ENCODE peak calls at places on chromosomes 12 and 14, in four cellular contexts. I is SK-N-SH, J is HCT116, Y is GM12878. W is an unnamed sample.

GRCh38 chr12:38919191-38919590 is 13.8 kb upstream of the CPNE8 start:
- DNase-seq in J (no peak), I (no peak), Y (no peak), W (no peak)

GRCh38 chr12:5072326-5072725 is 28.6 kb downstream of the KCNA5 start:
- DNase-seq in Y (no peak), I (no peak), J (no peak), W (no peak)

GRCh38 chr12:68374315-68374982 is 42.3 kb upstream of the MDM1 start:
- DNase-seq in I (no peak), J (no peak), Y (peak; percentile 98), W (no peak)

GRCh38 chr12:22670762-22671161 is 45.8 kb downstream of the ETNK1 start:
- DNase-seq in J (no peak), Y (no peak), I (no peak), W (no peak)

GRCh38 chr12:613996-614726 is 49.1 kb downstream of the NINJ2 start:
- DNase-seq in I (peak; percentile 73), J (no peak), Y (no peak), W (peak; percentile 49)

GRCh38 chr12:75585309-75585708 is 73.9 kb upstream of the KRR1 start:
- DNase-seq in I (no peak), Y (no peak), J (peak; percentile 19), W (no peak)

GRCh38 chr14:64234877-64235651 is 59.1 kb downstream of the ESR2 start:
- DNase-seq in I (peak; percentile 70), J (no peak), Y (no peak), W (no peak)

GRCh38 chr12:118436002-118436724 is 59.8 kb downstream of the SUDS3 start:
- DNase-seq in I (peak; percentile 27), Y (no peak), J (peak; percentile 12), W (peak; percentile 83)

GRCh38 chr14:105021656-105022275 is 883 bp upstream of the CDCA4 start:
- DNase-seq in J (peak; percentile 57), I (peak; percentile 62), Y (no peak), W (peak; percentile 75)

GRCh38 chr12:131092911-131093901 is 139.5 kb downstream of the ADGRD1 start:
- DNase-seq in I (no peak), J (no peak), Y (peak; percentile 98), W (no peak)

GRCh38 chr12:62581288-62582064 is 114.8 kb downstream of the MON2 start:
- DNase-seq in J (peak; percentile 38), I (peak; percentile 39), Y (no peak), W (peak; percentile 71)

GRCh38 chr14:24943024-24943423 is 106.9 kb downstream of the STXBP6 start:
- DNase-seq in J (no peak), I (no peak), Y (no peak), W (peak; percentile 91)

GRCh38 chr12:122123051-122123760 is 44.6 kb downstream of the MLXIP start:
- DNase-seq in I (peak; percentile 86), Y (no peak), J (peak; percentile 41), W (peak; percentile 95)

GRCh38 chr12:52005218-52005902 is 1.4 kb upstream of the TAMALIN start:
- DNase-seq in J (no peak), I (no peak), Y (no peak), W (no peak)

GRCh38 chr12:56635539-56636117 is 5.5 kb upstream of the BAZ2A start:
- DNase-seq in Y (no peak), J (no peak), I (no peak), W (peak; percentile 37)

GRCh38 chr12:122064780-122065588 is 13.6 kb upstream of the MLXIP start:
- DNase-seq in Y (no peak), J (peak; percentile 63), I (peak; percentile 55), W (no peak)

GRCh38 chr12:93429852-93430251 is 11.9 kb downstream of the UBE2N start:
- DNase-seq in Y (no peak), J (no peak), I (no peak), W (no peak)

GRCh38 chr14:58697927-58698641 is 60.3 kb downstream of the DACT1 start:
- DNase-seq in J (no peak), Y (no peak), I (no peak), W (no peak)

GRCh38 chr12:100715976-100716657 is 78.5 kb upstream of the ANO4 start:
- DNase-seq in I (no peak), J (no peak), Y (no peak), W (peak; percentile 70)

GRCh38 chr14:75282166-75282547 is 3.5 kb downstream of the FOS start:
- DNase-seq in J (no peak), I (no peak), Y (no peak), W (no peak)

GRCh38 chr14:81401420-81402122 is 1.4 kb upstream of the STON2 start:
- DNase-seq in J (peak; percentile 47), I (no peak), Y (no peak), W (no peak)

GRCh38 chr14:72892879-72893635 is 844 bp downstream of the DPF3 start:
- DNase-seq in J (no peak), I (peak; percentile 73), Y (no peak), W (peak; percentile 66)

GRCh38 chr14:75559451-75560187 is 18.8 kb upstream of the FLVCR2 start:
- DNase-seq in J (no peak), I (no peak), Y (no peak), W (no peak)

GRCh38 chr12:68538722-68539614 is 71.7 kb upstream of the RAP1B start:
- DNase-seq in J (no peak), Y (peak; percentile 59), I (no peak), W (peak; percentile 84)

GRCh38 chr12:115341442-115341841 is 657.5 kb upstream of the TBX3 start:
- DNase-seq in Y (no peak), I (no peak), J (peak; percentile 72), W (no peak)

GRCh38 chr12:15151141-15152091 is 69.8 kb downstream of the RERG start:
- DNase-seq in Y (no peak), I (peak; percentile 27), J (peak; percentile 6), W (peak; percentile 35)

GRCh38 chr12:97386133-97386581 is 76.4 kb upstream of the RMST start:
- DNase-seq in J (no peak), I (no peak), Y (no peak), W (peak; percentile 2)

GRCh38 chr12:78121969-78122610 is 291.4 kb downstream of the NAV3 start:
- DNase-seq in Y (no peak), J (no peak), I (no peak), W (no peak)

GRCh38 chr12:105214141-105214540 is 21.8 kb downstream of the APPL2 start:
- DNase-seq in J (no peak), I (no peak), Y (no peak), W (no peak)

GRCh38 chr14:59251811-59252771 is 63.6 kb downstream of the DAAM1 start:
- DNase-seq in J (no peak), Y (no peak), I (no peak), W (peak; percentile 33)

GRCh38 chr12:120264511-120265202 is 873 bp downstream of the PXN start:
- DNase-seq in J (no peak), Y (no peak), I (no peak), W (peak; percentile 32)

GRCh38 chr12:107760207-107760816 is 625 bp downstream of the PRDM4 start:
- DNase-seq in I (peak; percentile 58), Y (no peak), J (no peak), W (peak; percentile 71)
- TF ChIP-seq REST in I (no peak), Y (no peak), J (no peak), W (no peak)

DNA sequence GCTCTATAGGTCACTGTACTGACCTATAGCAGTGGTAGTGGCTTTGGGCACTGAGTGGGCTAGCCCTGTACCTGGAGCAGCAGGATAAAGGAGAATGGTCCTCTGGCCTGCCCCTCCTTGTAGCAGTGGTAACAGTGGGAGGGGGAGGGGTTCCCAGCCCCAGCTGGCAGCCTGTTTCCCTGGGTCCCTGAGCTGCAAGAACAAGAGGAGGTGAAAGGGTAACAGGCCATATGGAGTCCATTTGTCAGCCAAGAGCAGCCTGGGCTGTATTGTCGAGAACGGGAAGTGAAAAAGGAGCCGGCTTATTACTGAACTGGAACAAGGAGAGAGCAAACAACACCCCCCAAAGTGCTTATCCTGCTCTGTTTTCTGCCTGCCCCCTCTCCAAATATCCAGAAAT is 73.8 kb upstream of the SRSF5 start:
- DNase-seq in I (no peak), Y (no peak), J (no peak), W (no peak)
- H4K20me1 ChIP-seq in I (no peaks in the 10 kb centered on the region), Y (peaks cover 5% of the 10 kb centered on the region), J (no peaks in the 10 kb centered on the region), W (no peaks in the 10 kb centered on the region)

DNA sequence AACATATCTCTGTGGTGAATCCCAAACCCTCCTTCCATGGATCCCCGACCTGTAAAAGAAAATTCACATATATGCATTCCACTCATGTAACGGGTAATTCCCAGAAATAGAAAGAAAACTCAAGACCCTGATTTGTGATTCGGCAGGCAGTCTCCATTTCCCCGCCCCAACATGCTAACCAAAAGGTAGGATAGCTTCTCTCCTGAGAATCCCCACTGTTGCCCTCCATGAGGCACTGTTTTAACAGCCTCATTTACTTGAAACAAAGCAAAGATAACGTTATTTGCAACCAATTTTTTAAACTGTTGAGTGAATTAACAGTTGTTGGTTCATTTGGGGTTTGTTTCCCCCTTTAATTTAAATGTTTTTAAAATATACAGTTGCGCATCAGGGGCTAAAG is 774 bp upstream of the SLC2A13 start:
- DNase-seq in Y (no peak), I (no peak), J (no peak), W (peak; percentile 23)
- TF ChIP-seq REST in Y (no peak), I (no peak), J (no peak), W (no peak)

DNA sequence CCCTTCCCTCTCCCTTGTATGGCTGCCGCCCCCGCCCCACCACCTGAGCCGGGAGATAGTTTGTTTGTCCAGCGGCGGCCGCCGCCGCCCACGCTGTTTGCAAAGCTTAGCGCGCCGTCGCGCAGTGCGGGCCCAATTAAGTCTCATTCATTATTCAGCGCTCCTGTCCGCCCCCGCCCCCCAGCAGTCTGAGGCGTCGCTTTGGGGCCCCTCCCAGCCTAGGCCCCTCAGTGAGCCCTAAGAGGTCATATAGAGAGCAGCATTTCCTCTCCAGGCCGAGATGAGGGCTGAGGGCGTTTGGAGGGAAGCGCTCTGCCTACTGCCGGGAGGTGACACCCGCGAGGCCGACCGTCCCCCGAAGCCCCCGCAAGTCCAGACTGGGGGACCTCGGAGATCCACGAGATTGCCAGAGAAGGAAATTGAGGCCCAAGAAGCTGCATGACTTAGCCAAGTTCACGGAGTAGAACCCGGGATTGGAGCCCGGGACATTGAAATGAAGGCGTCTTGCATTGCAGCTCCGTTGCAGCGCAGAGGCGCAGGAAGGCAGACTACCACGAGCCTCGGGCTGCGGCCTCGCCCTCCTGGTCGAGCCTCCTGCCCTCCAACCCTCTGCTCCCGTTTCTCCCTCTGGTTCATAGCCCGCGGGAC is at the start of gene DNAJC22:
- DNase-seq in J (no peak), Y (no peak), I (no peak), W (peak; percentile 44)
- H4K20me1 ChIP-seq in J (no peaks in the 10 kb centered on the region), Y (no peaks in the 10 kb centered on the region), I (no peaks in the 10 kb centered on the region), W (peaks cover 18% of the 10 kb centered on the region)

DNA sequence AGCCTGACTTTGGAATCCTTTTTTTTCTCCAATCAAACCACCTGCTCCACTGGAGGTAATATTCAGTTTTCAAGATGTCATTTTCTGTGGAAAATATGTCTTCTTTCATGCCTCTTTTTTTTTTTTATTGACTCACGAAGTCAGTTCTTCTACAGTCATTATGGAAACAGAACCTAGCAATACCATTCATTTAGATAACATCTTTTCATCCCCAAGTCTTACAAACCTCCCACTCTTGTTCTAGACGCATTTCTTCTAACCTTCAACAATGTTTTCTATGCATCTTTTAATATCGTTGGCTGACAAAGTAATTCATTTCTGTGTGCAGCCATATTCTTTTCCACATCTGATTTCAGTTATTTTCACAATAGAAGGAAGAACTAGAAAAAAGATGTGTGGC is 474.3 kb upstream of the CCDC196 start:
- DNase-seq in J (no peak), I (no peak), Y (no peak), W (no peak)
- TF ChIP-seq REST in J (no peak), I (no peak), Y (no peak), W (no peak)

W was measured in GM23338.